ENCODE peak calls at places on chromosomes 6 and 20, in nine cellular contexts. P is germinal center, C is NB4, V is RWPE1, T is GM20000, H is neuronal stem cell, O is NCI-H2081, M is stromal cell of bone marrow, F is activated gamma-delta T cell treated with Interleukin-2 at 50 U/mL for 16 hours. B is an unnamed sample.
A peak's percentile ranks its signal among the peaks of the same experiment; 100 is the strongest.

GRCh38 chr6:88572449-88573139 is 390.8 kb downstream of the RNGTT start:
- DNase-seq in M (no peak), P (no peak), T (no peak), F (no peak), C (no peak), H (no peak), V (no peak), O (no peak), B (no peak)

GRCh38 chr20:61121661-61122060 is 130.4 kb upstream of the CDH4 start:
- DNase-seq in V (no peak), H (no peak), C (no peak), P (no peak), O (no peak), T (no peak), M (no peak), F (no peak), B (no peak)

GRCh38 chr6:104604643-104605042 is 255.1 kb downstream of the HACE1 start:
- DNase-seq in P (no peak), H (no peak), M (no peak), O (no peak), V (no peak), C (no peak), F (no peak), T (no peak), B (no peak)

GRCh38 chr6:7073810-7074525 is 33.8 kb upstream of the RREB1 start:
- DNase-seq in V (no peak), O (no peak), M (no peak), T (peak; percentile 87), C (no peak), F (peak; percentile 14), H (no peak), P (peak; percentile 76), B (no peak)

GRCh38 chr6:93407186-93407585 is 12.2 kb downstream of the EPHA7 start:
- DNase-seq in O (peak; percentile 74), V (no peak), P (no peak), C (no peak), M (no peak), T (no peak), H (no peak), F (no peak), B (no peak)

GRCh38 chr6:97437087-97437486 is 154.1 kb upstream of the MMS22L start:
- DNase-seq in V (peak; percentile 21), H (no peak), P (peak; percentile 15), T (no peak), C (peak; percentile 29), F (no peak), M (peak; percentile 7), O (peak; percentile 14), B (peak; percentile 12)

GRCh38 chr20:49627329-49627761 is 59.4 kb upstream of the PTGIS start:
- DNase-seq in V (no peak), P (peak; percentile 27), H (no peak), C (no peak), F (no peak), M (no peak), T (no peak), O (no peak), B (no peak)

GRCh38 chr6:136079701-136080565 is 170.2 kb downstream of the MTFR2 start:
- DNase-seq in P (no peak), O (no peak), V (no peak), F (no peak), M (no peak), H (no peak), T (no peak), C (no peak), B (no peak)

GRCh38 chr6:93105017-93105416 is 314.3 kb downstream of the EPHA7 start:
- DNase-seq in P (no peak), O (no peak), M (no peak), H (no peak), V (no peak), T (no peak), C (no peak), F (no peak), B (no peak)

GRCh38 chr6:25537349-25538018 is 114.5 kb upstream of the SCGN start:
- DNase-seq in F (no peak), P (no peak), T (no peak), O (no peak), M (no peak), H (no peak), C (no peak), V (no peak), B (no peak)

GRCh38 chr20:60011512-60012507 is 53.6 kb downstream of the CDH26 start:
- DNase-seq in O (no peak), V (no peak), C (peak; percentile 62), F (peak; percentile 9), P (no peak), M (no peak), T (no peak), H (no peak), B (no peak)

GRCh38 chr20:17843246-17844132 is 125.1 kb downstream of the SNX5 start:
- DNase-seq in O (no peak), H (no peak), P (no peak), C (no peak), F (peak; percentile 14), M (peak; percentile 95), T (no peak), V (peak; percentile 72), B (no peak)

GRCh38 chr20:14441201-14441600 is 103.8 kb upstream of the FLRT3 start:
- DNase-seq in V (no peak), M (peak; percentile 13), T (no peak), O (no peak), F (no peak), C (peak; percentile 45), P (no peak), H (no peak), B (no peak)

GRCh38 chr6:154757352-154758095 is 24.3 kb downstream of the SCAF8 start:
- DNase-seq in T (no peak), F (no peak), P (no peak), O (no peak), C (no peak), M (no peak), V (peak; percentile 12), H (no peak), B (no peak)

GRCh38 chr20:46004187-46004586 is 4.5 kb upstream of the MMP9 start:
- DNase-seq in F (no peak), C (peak; percentile 56), P (no peak), O (no peak), V (no peak), T (no peak), M (no peak), H (no peak), B (no peak)

GRCh38 chr6:89853068-89853467 is 23.4 kb downstream of the CASP8AP2 start:
- DNase-seq in V (no peak), F (no peak), T (no peak), C (no peak), H (no peak), P (no peak), O (no peak), M (no peak), B (no peak)

GRCh38 chr6:73798592-73798991 is 102.6 kb downstream of the CD109 start:
- DNase-seq in V (peak; percentile 58), M (peak; percentile 94), C (peak; percentile 18), H (no peak), O (no peak), F (no peak), T (peak; percentile 58), P (no peak), B (peak; percentile 20)

GRCh38 chr6:3813150-3813780 is 35.9 kb upstream of the FAM50B start:
- DNase-seq in C (peak; percentile 55), F (no peak), H (no peak), M (no peak), O (peak; percentile 20), T (peak; percentile 62), V (peak; percentile 82), P (no peak), B (no peak)

GRCh38 chr6:12182676-12183075 is 107.5 kb upstream of the EDN1 start:
- DNase-seq in P (no peak), T (no peak), M (no peak), C (no peak), V (peak; percentile 5), F (no peak), H (no peak), O (no peak), B (no peak)

GRCh38 chr6:158742988-158743651 is 76.0 kb downstream of the EZR start:
- DNase-seq in O (no peak), F (no peak), P (no peak), M (no peak), C (no peak), T (no peak), H (no peak), V (peak; percentile 62), B (no peak)

GRCh38 chr20:47799116-47799715 is 13.9 kb upstream of the SULF2 start:
- DNase-seq in O (no peak), F (no peak), M (no peak), H (no peak), P (no peak), C (no peak), T (no peak), V (no peak), B (no peak)

GRCh38 chr6:579339-579738 is 77.6 kb downstream of the HUS1B start:
- DNase-seq in F (no peak), O (peak; percentile 52), V (no peak), M (no peak), T (no peak), H (no peak), C (peak; percentile 35), P (no peak), B (peak; percentile 42)

GRCh38 chr6:17098538-17098937 is 3.3 kb upstream of the STMND1 start:
- DNase-seq in F (no peak), C (no peak), P (no peak), T (no peak), V (peak; percentile 30), O (no peak), H (no peak), M (no peak), B (peak; percentile 64)

GRCh38 chr20:34627458-34627857 is 49.4 kb downstream of the PIGU start:
- DNase-seq in T (no peak), C (no peak), O (no peak), H (no peak), P (no peak), M (no peak), F (no peak), V (no peak), B (no peak)

GRCh38 chr6:164410017-164410416 is 899.4 kb downstream of the C6orf118 start:
- DNase-seq in M (no peak), V (no peak), P (no peak), T (no peak), F (no peak), H (no peak), C (no peak), O (no peak), B (no peak)

GRCh38 chr20:13221673-13222318 is 722 bp downstream of the ISM1 start:
- DNase-seq in C (peak; percentile 44), V (peak; percentile 61), P (peak; percentile 16), T (peak; percentile 87), O (peak; percentile 75), M (peak; percentile 66), F (peak; percentile 32), H (peak; percentile 72), B (peak; percentile 40)

GRCh38 chr6:56255370-56255769 is 8.0 kb upstream of the COL21A1 start:
- DNase-seq in F (no peak), O (no peak), M (no peak), T (no peak), H (no peak), P (no peak), C (no peak), V (no peak), B (no peak)

GRCh38 chr20:57714409-57715267 is 4.8 kb upstream of the PMEPA1 start:
- DNase-seq in H (no peak), T (no peak), M (peak; percentile 54), O (no peak), C (no peak), V (peak; percentile 92), P (no peak), F (no peak), B (no peak)

GRCh38 chr20:36308986-36309385 is 2.8 kb downstream of the DLGAP4 start:
- DNase-seq in C (no peak), T (no peak), P (no peak), V (no peak), F (no peak), H (no peak), M (no peak), O (no peak), B (no peak)

GRCh38 chr6:84618836-84619235 is 145.6 kb downstream of the TBX18 start:
- DNase-seq in C (no peak), T (no peak), H (no peak), M (no peak), P (no peak), F (no peak), V (no peak), O (no peak), B (no peak)

GRCh38 chr20:62824476-62825287 is 7.8 kb downstream of the COL9A3 start:
- DNase-seq in T (no peak), V (no peak), C (peak; percentile 88), O (peak; percentile 63), P (peak; percentile 77), H (no peak), F (no peak), M (no peak), B (peak; percentile 62)